ENCODE peak calls at places on chromosomes 3 and 15, in nine cellular contexts. J, C, H, T, G, K, M, V and U are unnamed samples.

GRCh38 chr3:62261800-62262199 is 111.5 kb downstream of the FEZF2 start:
- DNase-seq in V (no peak), J (no peak), H (no peak), T (no peak), G (no peak), C (no peak), K (no peak), M (no peak), U (no peak)

GRCh38 chr3:72634128-72634527 is 214.1 kb downstream of the SHQ1 start:
- DNase-seq in V (no peak), J (no peak), M (no peak), C (no peak), G (no peak), K (no peak), H (no peak), T (no peak), U (no peak)

GRCh38 chr3:122678496-122678895 is 2.1 kb upstream of the PARP14 start:
- DNase-seq in V (no peak), J (no peak), T (peak; percentile 36), K (no peak), C (no peak), H (no peak), G (no peak), M (no peak), U (no peak)

GRCh38 chr3:172221550-172221949 is 182.2 kb downstream of the FNDC3B start:
- DNase-seq in M (no peak), K (no peak), H (no peak), T (no peak), G (no peak), V (no peak), C (peak; percentile 78), J (no peak), U (no peak)

GRCh38 chr3:4680227-4680691 is 187.1 kb downstream of the ITPR1 start:
- DNase-seq in T (no peak), V (no peak), J (no peak), M (peak; percentile 23), C (no peak), G (no peak), H (no peak), K (no peak), U (no peak)

GRCh38 chr15:101010781-101011180 is 91.6 kb downstream of the LRRK1 start:
- DNase-seq in K (no peak), J (no peak), M (no peak), T (no peak), G (no peak), V (no peak), H (no peak), C (peak; percentile 69), U (peak; percentile 10)

GRCh38 chr15:34047893-34048775 is 9.1 kb upstream of the AVEN start:
- DNase-seq in M (no peak), K (no peak), V (no peak), J (no peak), C (peak; percentile 62), G (no peak), H (no peak), T (no peak), U (no peak)

GRCh38 chr15:70879386-70879785 is 12.8 kb downstream of the THAP10 start:
- DNase-seq in V (no peak), G (no peak), J (no peak), C (peak; percentile 79), M (no peak), T (no peak), H (no peak), K (no peak), U (no peak)

GRCh38 chr3:11553436-11554235 is 90.1 kb downstream of the VGLL4 start:
- DNase-seq in H (no peak), T (no peak), G (peak; percentile 70), K (no peak), M (no peak), J (no peak), V (no peak), C (no peak), U (no peak)

GRCh38 chr3:151918253-151919029 is 45.0 kb downstream of the SUCNR1 start:
- DNase-seq in K (no peak), J (no peak), M (peak; percentile 53), V (no peak), C (peak; percentile 38), G (no peak), H (no peak), T (peak; percentile 72), U (no peak)

GRCh38 chr15:85730001-85730820 is 64.5 kb downstream of the KLHL25 start:
- DNase-seq in V (peak; percentile 52), K (peak; percentile 75), M (peak; percentile 79), T (peak; percentile 89), G (no peak), C (no peak), H (peak; percentile 48), J (no peak), U (peak; percentile 70)

GRCh38 chr3:176798680-176799079 is 398.6 kb downstream of the TBL1XR1 start:
- DNase-seq in C (no peak), K (no peak), T (no peak), J (no peak), M (peak; percentile 26), G (no peak), H (no peak), V (no peak), U (no peak)

GRCh38 chr15:48427479-48427878 is 96.2 kb downstream of the DUT start:
- DNase-seq in M (no peak), H (no peak), G (no peak), V (no peak), C (no peak), K (peak; percentile 64), T (no peak), J (no peak), U (no peak)

GRCh38 chr15:48425051-48425450 is 93.8 kb downstream of the DUT start:
- DNase-seq in C (no peak), V (no peak), M (no peak), H (no peak), J (no peak), K (no peak), G (no peak), T (no peak), U (no peak)

GRCh38 chr15:48424076-48424475 is 92.8 kb downstream of the DUT start:
- DNase-seq in V (no peak), G (no peak), H (no peak), T (no peak), J (no peak), M (no peak), C (no peak), K (no peak), U (no peak)

GRCh38 chr15:48426941-48427340 is 95.7 kb downstream of the DUT start:
- DNase-seq in H (no peak), K (no peak), T (no peak), J (no peak), V (no peak), M (no peak), G (no peak), C (no peak), U (no peak)

GRCh38 chr15:48426047-48426446 is 94.8 kb downstream of the DUT start:
- DNase-seq in V (no peak), C (no peak), H (no peak), K (no peak), T (no peak), G (no peak), M (no peak), J (no peak), U (no peak)
- H3K27ac ChIP-seq in V (no peak overlapping the region), C (peak overlapping the region; percentile 15), H (no peak overlapping the region), K (no peak overlapping the region), T (no peak overlapping the region), G (no peak overlapping the region), M (no peak overlapping the region), J (no peak overlapping the region), U (no peak overlapping the region)

GRCh38 chr3:86960551-86960950 is 30.4 kb downstream of the VGLL3 start:
- DNase-seq in J (no peak), G (no peak), V (no peak), C (no peak), K (no peak), M (no peak), T (no peak), H (no peak), U (no peak)

GRCh38 chr3:86961297-86961696 is 29.7 kb downstream of the VGLL3 start:
- DNase-seq in T (no peak), H (no peak), V (no peak), C (no peak), K (no peak), G (no peak), J (no peak), M (no peak), U (no peak)

GRCh38 chr3:86954226-86954625 is 36.7 kb downstream of the VGLL3 start:
- DNase-seq in G (no peak), H (no peak), M (no peak), T (no peak), K (no peak), C (no peak), V (no peak), J (no peak), U (no peak)

GRCh38 chr3:86954751-86955150 is 36.2 kb downstream of the VGLL3 start:
- DNase-seq in K (no peak), J (no peak), G (no peak), M (no peak), H (no peak), C (peak; percentile 49), T (no peak), V (no peak), U (no peak)

DNA sequence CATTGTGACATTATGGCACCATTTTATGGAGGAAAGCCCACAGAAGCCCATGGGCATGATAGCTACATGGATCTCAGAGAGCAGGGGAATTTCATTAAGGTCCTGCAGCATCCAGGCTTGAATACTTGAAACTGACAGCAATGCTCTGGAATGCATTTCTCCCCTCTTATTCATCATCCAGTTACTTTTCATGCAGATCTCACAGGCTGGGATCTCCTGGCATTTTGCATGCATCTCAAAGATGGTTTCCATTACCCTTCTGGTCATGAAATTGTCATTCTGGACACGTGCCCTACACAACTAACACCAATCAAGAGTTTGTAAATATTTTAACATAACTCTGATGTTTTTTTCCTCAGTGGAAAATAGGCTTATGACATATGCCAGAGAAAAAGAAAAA is 32.4 kb downstream of the VGLL3 start:
- DNase-seq in C (peak; percentile 83), H (no peak), K (no peak), G (no peak), T (no peak), M (no peak), J (no peak), V (no peak), U (no peak)
- H3K9me3 ChIP-seq in C (no peaks in the 10 kb centered on the region), H (no peaks in the 10 kb centered on the region), K (no peaks in the 10 kb centered on the region), G (no peaks in the 10 kb centered on the region), T (no peaks in the 10 kb centered on the region), M (no peaks in the 10 kb centered on the region), J (no peaks in the 10 kb centered on the region), V (no peaks in the 10 kb centered on the region), U (no peaks in the 10 kb centered on the region)

GRCh38 chr15:42577514-42578031 is 2.2 kb downstream of the STARD9 start:
- DNase-seq in G (no peak), M (no peak), J (no peak), T (no peak), H (no peak), K (peak; percentile 60), C (peak; percentile 86), V (no peak), U (no peak)
- H3K4me3 ChIP-seq in G (no peak overlapping the region), M (no peak overlapping the region), J (peak overlapping the region; percentile 90), T (no peak overlapping the region), H (no peak overlapping the region), K (no peak overlapping the region), C (peak overlapping the region; percentile 46), V (no peak overlapping the region), U (no peak overlapping the region)

DNA sequence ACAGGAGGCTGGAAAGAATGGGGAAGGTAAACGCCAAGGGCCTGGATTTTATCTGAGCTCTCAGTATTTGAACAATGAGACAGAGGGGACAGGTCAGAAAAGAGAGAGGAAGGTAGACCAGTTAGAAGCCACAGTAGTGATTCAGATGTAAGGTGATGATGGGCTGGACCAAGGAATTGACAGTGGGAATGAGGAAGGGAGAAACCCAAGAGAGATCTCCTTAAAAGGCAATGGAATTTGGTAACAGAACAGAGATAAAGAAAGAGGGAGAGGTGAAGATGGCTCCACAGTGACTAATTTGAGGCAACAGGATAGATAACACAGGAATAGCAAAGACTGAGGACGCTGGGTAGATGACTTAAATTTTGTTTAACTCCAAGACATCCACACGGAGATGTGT is 11.4 kb upstream of the HEG1 start:
- DNase-seq in M (no peak), H (no peak), V (no peak), K (no peak), J (no peak), C (no peak), G (no peak), T (no peak), U (no peak)
- H3K27ac ChIP-seq in M (no peak overlapping the region), H (no peak overlapping the region), V (no peak overlapping the region), K (no peak overlapping the region), J (no peak overlapping the region), C (no peak overlapping the region), G (no peak overlapping the region), T (no peak overlapping the region), U (no peak overlapping the region)